ENCODE peak calls at places on chromosome 15, in nine cellular contexts. J is psoas muscle, P is cardiac muscle cell, S is progenitor cell of endocrine pancreas, T is WTC11, D is SK-N-SH, B is B cell, A is bronchial epithelial cell, L is foreskin fibroblast. G is an unnamed sample.

GRCh38 chr15:87686308-87686707 is 570.2 kb downstream of the NTRK3 start:
- DNase-seq in J (no peak), P (no peak), S (no peak), T (no peak), D (no peak), B (no peak), A (no peak), L (no peak), G (no peak)

GRCh38 chr15:45689616-45690015 is 54.8 kb downstream of the SQOR start:
- DNase-seq in J (no peak), P (no peak), S (no peak), T (no peak), D (no peak), B (no peak), A (peak; percentile 37), L (no peak), G (no peak)

GRCh38 chr15:82750831-82751181 is 41.1 kb upstream of the AP3B2 start:
- DNase-seq in J (peak; percentile 63), P (peak; percentile 9), S (no peak), T (no peak), D (peak; percentile 27), B (no peak), A (peak; percentile 25), L (no peak), G (no peak)

GRCh38 chr15:99135194-99135593 is 30.3 kb downstream of the SYNM start:
- DNase-seq in J (no peak), P (no peak), S (no peak), T (no peak), D (no peak), B (no peak), A (peak; percentile 25), L (no peak), G (no peak)

GRCh38 chr15:99320374-99321215 is 69.3 kb downstream of the LRRC28 start:
- DNase-seq in J (no peak), P (no peak), S (no peak), T (no peak), D (no peak), B (no peak), A (peak; percentile 87), L (no peak), G (no peak)

GRCh38 chr15:66234798-66235197 is 18.8 kb downstream of the MEGF11 start:
- DNase-seq in J (no peak), P (no peak), S (no peak), T (no peak), D (no peak), B (no peak), A (no peak), L (no peak), G (no peak)

GRCh38 chr15:45402955-45403892 is 24.9 kb upstream of the GATM start:
- DNase-seq in J (peak; percentile 71), P (peak; percentile 30), S (peak; percentile 20), T (peak; percentile 34), D (peak; percentile 70), B (peak; percentile 69), A (peak; percentile 92), L (peak; percentile 54), G (no peak)

GRCh38 chr15:63491116-63491817 is 13.1 kb upstream of the USP3 start:
- DNase-seq in J (no peak), P (no peak), S (no peak), T (no peak), D (no peak), B (peak; percentile 55), A (no peak), L (no peak), G (no peak)

GRCh38 chr15:58951388-58952060 is 18.0 kb upstream of the SLTM start:
- DNase-seq in J (no peak), P (peak; percentile 88), S (no peak), T (no peak), D (no peak), B (no peak), A (peak; percentile 91), L (peak; percentile 64), G (no peak)

GRCh38 chr15:69827751-69828150 is 270.0 kb downstream of the TLE3 start:
- DNase-seq in J (no peak), P (no peak), S (no peak), T (no peak), D (no peak), B (no peak), A (no peak), L (no peak), G (no peak)

GRCh38 chr15:61621146-61621545 is 392.0 kb upstream of the RORA start:
- DNase-seq in J (peak; percentile 60), P (peak; percentile 12), S (peak; percentile 16), T (peak; percentile 57), D (peak; percentile 61), B (no peak), A (no peak), L (no peak), G (no peak)
- TF ChIP-seq CTCF in J (peak; percentile 60), P (peak; percentile 32), S (peak; percentile 77), T (peak; percentile 65), D (peak; percentile 64), B (no peak), A (peak; percentile 43), L (peak; percentile 24), G (peak; percentile 73)

DNA sequence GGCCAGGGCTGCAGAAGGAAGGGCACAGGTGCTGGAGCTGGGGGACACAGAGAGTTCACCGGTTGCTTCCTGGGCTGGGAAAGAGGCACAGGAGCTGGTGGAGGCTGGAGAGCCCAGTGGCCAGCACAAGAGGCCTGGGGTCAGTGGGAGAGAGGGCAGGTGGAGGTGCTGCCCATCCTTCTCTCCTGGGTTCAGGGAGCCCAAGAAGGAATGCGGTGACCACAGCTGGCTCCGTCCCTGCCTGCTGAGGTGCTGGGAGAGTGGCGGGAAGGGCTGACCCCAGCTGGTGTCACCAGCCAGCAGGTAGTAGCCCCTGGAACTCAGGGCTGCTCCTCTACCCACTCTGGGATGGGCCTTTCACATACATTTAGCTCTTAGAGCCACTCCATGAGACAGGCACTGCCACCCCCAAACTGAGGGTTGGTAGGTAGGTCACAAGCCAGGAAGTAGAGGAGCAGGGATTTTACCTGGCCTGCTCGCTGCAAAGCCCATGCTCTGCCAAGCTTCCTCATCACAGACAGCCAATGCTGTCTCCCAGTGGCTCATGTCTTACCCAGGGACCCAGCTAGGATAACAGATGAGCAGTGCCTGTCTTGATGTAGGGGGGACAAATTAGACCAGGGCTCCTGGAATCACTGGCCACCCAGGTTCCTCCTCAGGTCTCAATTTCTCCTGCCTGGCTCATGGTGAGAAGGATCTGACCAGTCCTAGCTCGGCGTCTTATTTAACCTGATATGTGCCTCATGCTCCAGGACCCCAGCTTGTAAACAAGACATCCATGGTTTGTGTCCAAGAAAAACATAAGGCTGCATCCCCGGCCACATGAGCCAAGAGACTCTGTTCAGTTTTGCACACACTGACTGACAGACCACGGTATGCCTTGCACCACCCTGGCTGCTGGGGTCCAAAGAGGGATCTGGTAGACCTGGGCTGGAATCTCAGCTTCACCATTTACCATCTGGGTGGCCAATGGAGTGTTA is 119.2 kb downstream of the CORO2B start:
- DNase-seq in J (no peak), P (no peak), S (no peak), T (no peak), D (no peak), B (no peak), A (no peak), L (no peak), G (no peak)
- TF ChIP-seq CTCF in J (no peak), P (no peak), S (no peak), T (no peak), D (no peak), B (no peak), A (no peak), L (no peak), G (no peak)

GRCh38 chr15:92304239-92304975 is 89.3 kb upstream of the ST8SIA2 start:
- DNase-seq in J (no peak), P (no peak), S (no peak), T (no peak), D (no peak), B (no peak), A (no peak), L (no peak), G (no peak)

GRCh38 chr15:92305342-92305741 is 88.3 kb upstream of the ST8SIA2 start:
- DNase-seq in J (no peak), P (no peak), S (no peak), T (no peak), D (no peak), B (no peak), A (no peak), L (no peak), G (no peak)

GRCh38 chr15:92306662-92307061 is 87.0 kb upstream of the ST8SIA2 start:
- DNase-seq in J (no peak), P (peak; percentile 0), S (no peak), T (no peak), D (peak; percentile 52), B (no peak), A (peak; percentile 3), L (no peak), G (no peak)
- TF ChIP-seq CTCF in J (no peak), P (no peak), S (peak; percentile 54), T (peak; percentile 20), D (no peak), B (no peak), A (no peak), L (peak; percentile 4), G (peak; percentile 30)

DNA sequence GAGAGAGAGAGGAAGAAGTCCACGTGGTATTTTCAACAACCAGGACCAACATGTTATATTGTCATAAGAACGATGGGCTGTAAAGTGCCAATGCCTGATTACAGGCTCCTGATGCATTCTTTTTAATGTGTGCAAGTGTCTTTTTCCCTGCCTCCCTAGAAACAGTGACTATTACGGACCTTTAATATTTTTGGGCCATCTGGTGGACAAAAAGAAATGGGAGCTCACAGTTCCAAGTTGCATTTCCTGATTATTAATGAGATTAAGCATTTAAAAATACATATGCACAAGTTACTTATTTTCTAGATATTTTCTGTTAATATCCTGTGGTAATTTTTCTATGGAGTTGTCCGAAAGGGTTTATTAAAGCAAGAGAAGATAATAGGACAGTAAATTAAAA is 530.2 kb downstream of the NR2F2 start:
- DNase-seq in J (no peak), P (no peak), S (no peak), T (no peak), D (no peak), B (no peak), A (no peak), L (no peak), G (no peak)
- TF ChIP-seq CTCF in J (no peak), P (no peak), S (no peak), T (no peak), D (no peak), B (no peak), A (no peak), L (no peak), G (no peak)

GRCh38 chr15:93001881-93002280 is 87.1 kb downstream of the RGMA start:
- DNase-seq in J (no peak), P (peak; percentile 22), S (no peak), T (no peak), D (no peak), B (no peak), A (no peak), L (no peak), G (no peak)
- TF ChIP-seq CTCF in J (no peak), P (peak; percentile 12), S (peak; percentile 25), T (no peak), D (peak; percentile 39), B (no peak), A (no peak), L (no peak), G (no peak)

GRCh38 chr15:77654975-77655374 is 22.3 kb upstream of the LINGO1 start:
- DNase-seq in J (no peak), P (no peak), S (no peak), T (peak; percentile 76), D (peak; percentile 54), B (no peak), A (no peak), L (no peak), G (no peak)
- TF ChIP-seq CTCF in J (no peak), P (peak; percentile 34), S (peak; percentile 54), T (peak; percentile 66), D (peak; percentile 32), B (no peak), A (peak; percentile 41), L (peak; percentile 3), G (peak; percentile 34)